ENCODE peak calls at places on chromosomes 16 and 17, in eight cellular contexts. P, M, A, S, U, J, G and C are unnamed samples.

GRCh38 chr17:2863204-2863603 is 67.0 kb downstream of the RAP1GAP2 start:
- DNase-seq in U (no peak), G (no peak), M (no peak), A (peak), P (no peak), J (no peak), S (no peak), C (no peak)

GRCh38 chr17:30567231-30568116 is 90.3 kb downstream of the GOSR1 start:
- DNase-seq in A (no peak), P (no peak), U (no peak), J (no peak), M (no peak), G (no peak), S (no peak), C (no peak)

GRCh38 chr17:51461578-51462004 is 201.2 kb downstream of the UTP18 start:
- DNase-seq in G (peak), A (peak), M (peak), U (no peak), P (peak), J (no peak), S (peak), C (peak)

GRCh38 chr17:77375108-77375507 is 234.3 kb downstream of the SEC14L1 start:
- DNase-seq in M (no peak), G (no peak), S (no peak), J (peak), P (no peak), U (peak), A (no peak), C (no peak)

GRCh38 chr16:69424935-69425784 is 741 bp downstream of the CYB5B start:
- DNase-seq in P (no peak), J (no peak), U (no peak), M (no peak), G (no peak), A (no peak), S (no peak), C (no peak)

GRCh38 chr17:57720636-57721035 is 24.5 kb downstream of the CCDC182 start:
- DNase-seq in P (no peak), J (no peak), S (no peak), U (no peak), A (no peak), M (no peak), G (no peak), C (no peak)

GRCh38 chr16:74984670-74985411 is at the start of gene WDR59:
- DNase-seq in A (peak), U (peak), G (peak), S (peak), J (peak), M (peak), P (peak), C (peak)

GRCh38 chr17:50758989-50759544 is 8.3 kb downstream of the ANKRD40CL start:
- DNase-seq in J (no peak), S (no peak), U (no peak), G (no peak), M (no peak), P (no peak), A (no peak), C (no peak)

GRCh38 chr17:16419074-16419928 is 3.9 kb downstream of the TRPV2 start:
- DNase-seq in U (peak), M (peak), G (no peak), A (peak), P (peak), S (no peak), J (no peak), C (peak)

GRCh38 chr17:17774009-17774881 is 62.5 kb downstream of the SREBF1 start:
- DNase-seq in P (no peak), S (no peak), J (peak), U (peak), M (no peak), A (peak), G (peak), C (peak)

GRCh38 chr17:46822388-46822921 is 4.0 kb upstream of the WNT3 start:
- DNase-seq in U (no peak), G (peak), P (no peak), A (no peak), J (no peak), M (no peak), S (no peak), C (peak)

GRCh38 chr17:47208744-47209488 is at the start of gene MYL4:
- DNase-seq in S (no peak), J (no peak), A (no peak), M (no peak), U (no peak), P (no peak), G (no peak), C (peak)

GRCh38 chr16:77273815-77274214 is 74.6 kb downstream of the SYCE1L start:
- DNase-seq in S (no peak), A (no peak), U (no peak), G (no peak), M (peak), J (no peak), P (no peak), C (no peak)

GRCh38 chr17:10114931-10115535 is 83.4 kb downstream of the GAS7 start:
- DNase-seq in J (peak), G (peak), P (no peak), M (peak), A (peak), U (peak), S (no peak), C (no peak)

GRCh38 chr16:10946308-10946707 is 1.9 kb downstream of the CLEC16A start:
- DNase-seq in P (no peak), A (no peak), G (no peak), S (no peak), J (no peak), M (no peak), U (no peak), C (no peak)

GRCh38 chr16:51994597-51994996 is 552.3 kb downstream of the TOX3 start:
- DNase-seq in A (peak), U (no peak), G (peak), S (no peak), J (no peak), M (no peak), P (peak), C (no peak)

GRCh38 chr16:80932725-80933124 is 74.0 kb downstream of the CMC2 start:
- DNase-seq in S (no peak), G (peak), M (peak), J (peak), P (no peak), A (peak), U (peak), C (no peak)

GRCh38 chr17:76683011-76683755 is 27.6 kb downstream of the MXRA7 start:
- DNase-seq in A (no peak), P (no peak), J (no peak), S (no peak), M (no peak), U (no peak), G (no peak), C (peak)

GRCh38 chr16:49455181-49455990 is 81.8 kb downstream of the C16orf78 start:
- DNase-seq in G (no peak), S (no peak), U (peak), M (no peak), P (no peak), J (peak), A (no peak), C (no peak)

GRCh38 chr16:30747799-30748633 is at the start of gene PHKG2:
- DNase-seq in P (peak), G (peak), A (peak), U (peak), M (peak), S (peak), J (peak), C (peak)
- TF ChIP-seq POLR2A in P (peak), G (peak), A (peak), U (peak), M (peak), S (peak), J (peak), C (peak)

DNA sequence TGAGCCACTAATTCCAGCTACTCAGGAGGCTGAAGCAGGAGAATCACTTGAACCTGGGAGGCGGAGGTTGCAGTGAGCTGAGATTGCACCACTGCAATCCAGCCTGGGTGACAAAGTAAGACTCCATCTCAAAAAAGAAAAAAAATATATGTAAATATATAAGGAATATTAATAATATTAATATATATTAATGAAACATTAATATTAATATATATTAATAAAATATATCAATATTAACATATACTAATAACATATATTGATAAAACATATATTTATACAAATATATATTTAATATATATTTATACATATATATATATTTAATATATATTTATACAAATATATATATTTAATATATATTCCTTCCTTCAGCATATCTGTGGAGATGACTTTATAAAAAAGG is 338.0 kb downstream of the NPIPA8 start:
- DNase-seq in U (no peak), S (no peak), J (no peak), G (no peak), M (no peak), P (no peak), A (no peak), C (no peak)
- TF ChIP-seq POLR2A in U (no peak), S (no peak), J (no peak), G (no peak), M (no peak), P (no peak), A (no peak), C (no peak)

DNA sequence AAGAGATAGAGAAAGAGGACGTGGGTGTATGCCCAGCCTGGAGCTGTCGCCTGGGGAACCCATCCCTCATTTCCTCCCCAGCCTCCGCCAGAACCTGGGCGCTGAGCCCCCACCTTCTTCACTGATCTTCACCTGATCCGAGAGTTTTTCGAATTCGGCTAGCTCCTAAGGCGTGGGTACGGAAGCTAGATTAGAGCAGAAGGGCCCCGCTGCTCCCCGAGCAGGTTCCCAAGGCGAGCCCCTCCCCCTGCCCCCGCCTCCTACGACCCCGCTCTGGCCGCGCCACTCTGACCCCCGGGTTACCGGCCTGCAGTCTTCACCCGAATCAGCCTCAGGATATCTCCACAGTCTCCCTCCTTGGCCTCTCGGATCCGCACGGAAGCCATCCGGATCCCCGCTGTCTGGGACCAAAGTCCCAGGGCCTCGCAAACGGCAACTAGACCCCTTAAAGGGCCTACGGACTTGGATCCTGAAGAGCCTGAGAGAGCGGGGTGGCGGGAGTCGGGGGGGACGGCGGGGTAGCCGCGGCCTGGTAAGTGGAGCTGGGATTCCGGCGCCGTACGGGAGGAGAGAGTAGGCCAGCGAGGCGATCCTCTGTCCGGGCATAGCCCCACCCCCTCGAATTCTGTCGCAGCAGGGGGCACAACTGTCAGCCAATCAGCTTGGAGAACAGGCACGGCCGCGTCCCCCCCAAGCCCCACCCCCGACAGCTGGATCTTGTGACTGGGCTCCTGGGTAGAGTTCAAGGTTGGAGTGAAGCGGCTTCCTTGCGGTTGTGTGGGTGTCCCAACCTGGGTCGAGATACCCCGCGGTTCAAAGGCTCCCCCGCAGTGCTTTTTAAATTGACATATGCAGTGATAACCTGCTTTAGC is at the start of gene SAT2:
- DNase-seq in M (peak), P (peak), S (peak), A (peak), G (peak), U (peak), J (peak), C (peak)
- TF ChIP-seq POLR2A in M (peak), P (peak), S (peak), A (peak), G (peak), U (peak), J (peak), C (peak)

DNA sequence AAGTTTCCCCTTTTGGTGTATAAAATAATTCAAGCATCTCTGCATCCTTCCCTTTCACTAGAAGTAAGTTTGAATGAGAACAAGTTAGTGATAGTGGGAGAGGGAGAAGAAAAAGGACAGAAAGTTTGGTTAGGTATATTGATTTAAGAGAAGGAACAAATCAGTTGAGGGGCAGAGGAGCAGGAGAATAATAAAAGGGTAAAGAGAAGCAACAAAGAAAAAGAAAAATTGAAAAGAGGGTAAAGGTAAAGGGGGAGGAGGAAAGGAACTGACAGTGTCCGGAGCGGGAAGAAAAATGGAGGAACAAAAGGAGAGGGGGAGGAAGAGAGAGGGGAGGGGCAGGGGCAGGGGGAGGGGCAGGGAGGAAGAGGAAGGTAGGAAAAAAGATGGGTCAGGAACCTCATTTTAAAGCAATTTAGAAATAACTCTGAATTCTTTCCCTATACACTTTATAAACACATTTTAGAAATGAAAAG is 6.3 kb upstream of the IGF2BP1 start:
- DNase-seq in J (no peak), P (no peak), S (no peak), G (no peak), A (no peak), U (no peak), M (no peak), C (no peak)
- TF ChIP-seq POLR2A in J (no peak), P (no peak), S (no peak), G (no peak), A (no peak), U (no peak), M (no peak), C (no peak)

GRCh38 chr17:38704645-38705522 is at the start of gene MLLT6:
- DNase-seq in J (peak), S (no peak), G (peak), M (peak), A (peak), P (peak), U (peak), C (peak)

GRCh38 chr17:38703742-38704644 is 1.1 kb upstream of the MLLT6 start:
- DNase-seq in A (peak), U (peak), J (peak), M (no peak), S (peak), G (peak), P (peak), C (peak)

GRCh38 chr17:38702166-38702899 is 2.7 kb upstream of the MLLT6 start:
- DNase-seq in M (peak), U (peak), A (peak), S (no peak), J (peak), P (peak), G (peak), C (peak)

GRCh38 chr17:38702900-38703741 is 2.0 kb upstream of the MLLT6 start:
- DNase-seq in G (peak), P (no peak), J (no peak), A (peak), U (no peak), S (no peak), M (no peak), C (peak)

GRCh38 chr17:38701504-38702165 is 3.4 kb upstream of the MLLT6 start:
- DNase-seq in G (peak), S (no peak), P (peak), M (peak), U (no peak), A (peak), J (no peak), C (peak)
- TF ChIP-seq POLR2A in G (no peak), S (no peak), P (peak), M (no peak), U (no peak), A (no peak), J (no peak), C (no peak)

GRCh38 chr16:47463771-47464624 is 2.9 kb downstream of the PHKB start:
- DNase-seq in U (no peak), M (no peak), S (no peak), P (no peak), A (no peak), G (no peak), J (no peak), C (no peak)
- TF ChIP-seq POLR2A in U (no peak), M (no peak), S (no peak), P (no peak), A (no peak), G (no peak), J (no peak), C (no peak)

GRCh38 chr17:41678411-41678906 is 10.2 kb upstream of the EIF1 start:
- DNase-seq in S (no peak), J (no peak), P (no peak), G (no peak), M (peak), U (peak), A (no peak), C (no peak)
- TF ChIP-seq POLR2A in S (peak), J (no peak), P (peak), G (no peak), M (peak), U (no peak), A (peak), C (peak)

DNA sequence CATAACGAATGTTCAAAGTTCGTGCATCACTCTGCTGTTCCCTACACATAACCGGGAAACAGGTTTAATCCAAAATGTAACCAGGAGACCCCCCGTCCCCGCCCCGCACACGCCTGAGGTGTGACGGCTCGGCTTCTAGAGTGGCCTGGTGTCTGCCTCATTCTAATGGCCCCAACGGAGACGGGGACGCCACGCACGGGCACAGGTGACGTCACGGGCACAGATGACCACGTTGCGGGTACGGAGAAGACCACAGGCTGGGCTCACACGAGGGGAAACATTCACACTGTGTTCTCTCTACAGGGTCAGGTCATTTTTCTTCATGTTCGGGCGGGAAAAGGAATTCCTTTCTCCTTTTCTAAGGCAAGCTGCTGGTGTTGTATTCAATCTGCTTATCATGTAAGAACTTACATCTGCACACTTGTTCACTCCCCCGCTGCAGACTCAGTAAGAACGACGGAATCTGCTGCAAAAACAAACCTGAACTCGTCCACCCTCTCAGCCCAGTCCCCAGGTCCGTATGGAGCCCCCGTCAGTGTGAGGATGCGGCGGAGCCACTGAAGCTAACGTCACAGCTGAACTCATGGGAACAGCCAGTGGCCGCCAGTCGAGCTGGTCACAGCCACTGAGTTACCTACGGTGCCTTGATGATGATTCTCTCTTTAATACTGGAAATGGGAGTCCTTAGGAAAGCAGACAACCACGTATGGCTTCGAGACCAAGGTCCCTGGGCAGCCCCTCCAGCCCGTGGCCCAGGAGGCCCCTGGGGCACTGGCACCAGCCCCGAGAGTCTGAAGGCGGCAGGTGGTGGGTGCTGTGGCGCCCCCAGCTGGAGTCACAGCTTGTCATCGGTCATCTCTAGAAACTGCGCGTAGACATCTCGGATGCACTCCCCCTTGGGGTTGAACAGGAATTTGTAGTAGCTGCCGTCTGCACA is 32.9 kb downstream of the WDR45B start:
- DNase-seq in G (no peak), J (no peak), S (no peak), A (no peak), U (no peak), M (no peak), P (peak), C (peak)
- TF ChIP-seq POLR2A in G (no peak), J (no peak), S (no peak), A (no peak), U (no peak), M (no peak), P (no peak), C (no peak)

DNA sequence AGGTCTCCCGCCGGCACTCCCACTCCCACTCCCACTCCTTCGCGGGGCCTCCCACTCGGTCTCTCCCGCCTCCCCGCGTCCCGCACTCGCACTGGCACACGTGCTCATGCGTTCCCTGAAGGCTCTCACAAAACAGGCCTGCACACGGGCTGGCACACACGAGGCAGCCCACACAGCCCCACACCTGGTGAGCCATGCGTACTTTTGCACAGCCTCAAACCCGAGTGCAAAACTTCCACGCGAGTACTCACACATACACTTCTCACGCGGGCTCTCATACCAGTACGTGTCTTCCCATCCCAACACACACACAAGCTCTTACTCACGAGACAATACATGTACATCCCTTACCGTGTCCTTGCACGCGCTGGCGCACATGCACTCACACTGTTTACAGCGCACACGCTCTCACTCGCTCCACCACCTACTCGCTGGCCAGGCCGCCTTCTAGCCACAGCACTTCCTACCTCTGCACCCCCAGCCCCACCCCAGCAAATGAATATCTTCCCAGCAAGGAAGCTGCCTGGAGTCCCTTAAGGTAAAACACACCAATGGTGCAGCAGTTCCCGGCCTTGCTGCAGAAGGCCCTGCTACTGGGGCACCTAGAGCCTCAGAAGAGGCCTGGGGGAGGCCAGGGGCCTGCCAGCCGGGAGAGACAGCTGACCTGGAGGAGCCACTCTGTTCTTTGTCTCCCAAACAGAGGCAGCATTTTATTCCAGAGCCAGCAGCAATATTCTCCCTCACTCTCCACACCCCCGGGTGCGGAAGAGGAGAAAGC is 533 bp upstream of the KIFC3 start:
- DNase-seq in G (no peak), J (no peak), A (no peak), U (no peak), P (peak), S (no peak), M (no peak), C (peak)
- TF ChIP-seq POLR2A in G (no peak), J (no peak), A (no peak), U (no peak), P (no peak), S (no peak), M (no peak), C (no peak)

GRCh38 chr17:4715071-4715749 is 4.8 kb downstream of the ARRB2 start:
- DNase-seq in G (no peak), J (no peak), S (no peak), U (no peak), P (no peak), M (no peak), A (no peak), C (no peak)
- TF ChIP-seq POLR2A in G (no peak), J (no peak), S (no peak), U (no peak), P (no peak), M (no peak), A (no peak), C (no peak)